ENCODE peak calls at places on chromosomes 3 and 15, in four cellular contexts. B is aorta, U is body of pancreas, E is colonic mucosa. G is an unnamed sample.

GRCh38 chr3:188233320-188233719 is 79.4 kb downstream of the LPP start:
- DNase-seq in E (no peak), B (no peak), U (no peak), G (no peak)

GRCh38 chr3:132288357-132288756 is 28.9 kb upstream of the ACP3 start:
- DNase-seq in E (no peak), U (no peak), B (no peak), G (no peak)

GRCh38 chr3:53238051-53238850 is 17.6 kb downstream of the TKT start:
- DNase-seq in B (no peak), U (no peak), E (peak; percentile 72), G (no peak)

GRCh38 chr15:75723847-75724660 is 11.4 kb upstream of the CSPG4 start:
- DNase-seq in B (peak; percentile 96), E (peak; percentile 88), U (peak; percentile 87), G (peak; percentile 91)

GRCh38 chr3:184085389-184085852 is 11.4 kb upstream of the HTR3E start:
- DNase-seq in U (no peak), B (no peak), E (no peak), G (no peak)

GRCh38 chr15:91302588-91303439 is 202.8 kb downstream of the SV2B start:
- DNase-seq in U (peak; percentile 29), E (peak; percentile 26), B (no peak), G (no peak)

GRCh38 chr15:86316699-86317378 is 237.2 kb downstream of the AGBL1 start:
- DNase-seq in U (no peak), B (no peak), E (no peak), G (no peak)

GRCh38 chr15:64019764-64020163 is 26.5 kb downstream of the DAPK2 start:
- DNase-seq in B (no peak), E (peak; percentile 64), U (peak; percentile 71), G (no peak)

GRCh38 chr3:158491968-158492367 is 79.0 kb upstream of the MLF1 start:
- DNase-seq in B (no peak), U (no peak), E (no peak), G (no peak)

GRCh38 chr3:108489776-108490175 is 20.6 kb downstream of the MYH15 start:
- DNase-seq in U (no peak), E (peak; percentile 35), B (no peak), G (peak; percentile 18)

GRCh38 chr3:5796541-5796940 is 609.0 kb downstream of the EDEM1 start:
- DNase-seq in B (no peak), E (no peak), U (no peak), G (no peak)

GRCh38 chr15:65028921-65029735 is at the start of gene MTFMT:
- DNase-seq in E (peak; percentile 95), B (peak; percentile 98), U (peak; percentile 91), G (peak; percentile 97)

GRCh38 chr3:11583638-11584046 is 60.1 kb downstream of the VGLL4 start:
- DNase-seq in U (peak; percentile 8), B (no peak), E (no peak), G (no peak)

GRCh38 chr3:23809294-23809693 is 3.5 kb downstream of the UBE2E1 start:
- DNase-seq in E (no peak), B (no peak), U (no peak), G (no peak)

GRCh38 chr3:42819351-42819965 is 10.2 kb downstream of the ACKR2 start:
- DNase-seq in E (peak; percentile 63), B (no peak), U (peak; percentile 50), G (no peak)

GRCh38 chr3:99319961-99320360 is 318.4 kb upstream of the COL8A1 start:
- DNase-seq in E (no peak), U (no peak), B (no peak), G (no peak)

GRCh38 chr15:99105516-99106341 is 849 bp downstream of the SYNM start:
- DNase-seq in U (peak; percentile 47), E (peak; percentile 39), B (peak; percentile 87), G (no peak)

GRCh38 chr15:41603941-41604660 is 45.1 kb downstream of the TYRO3 start:
- DNase-seq in U (peak; percentile 58), E (peak; percentile 57), B (peak; percentile 87), G (peak; percentile 65)

GRCh38 chr3:65024148-65024547 is 336.3 kb upstream of the ADAMTS9 start:
- DNase-seq in U (no peak), B (no peak), E (no peak), G (no peak)

GRCh38 chr3:16183601-16184270 is 9.3 kb downstream of the GALNT15 start:
- DNase-seq in B (no peak), E (no peak), U (no peak), G (no peak)

GRCh38 chr3:113812854-113813253 is 25.7 kb upstream of the GRAMD1C start:
- DNase-seq in U (no peak), E (no peak), B (no peak), G (no peak)

GRCh38 chr3:29201609-29202008 is 79.3 kb upstream of the RBMS3 start:
- DNase-seq in U (no peak), E (no peak), B (no peak), G (no peak)

GRCh38 chr15:39430389-39430788 is 150.5 kb upstream of the THBS1 start:
- DNase-seq in B (no peak), E (no peak), U (no peak), G (no peak)

GRCh38 chr15:58457466-58457965 is 25.7 kb downstream of the LIPC start:
- DNase-seq in E (no peak), U (no peak), B (no peak), G (no peak)

GRCh38 chr3:148852271-148853000 is 12.7 kb upstream of the CPA3 start:
- DNase-seq in E (no peak), U (no peak), B (no peak), G (no peak)

GRCh38 chr15:25710184-25710583 is 152.9 kb downstream of the ATP10A start:
- DNase-seq in E (no peak), U (peak; percentile 45), B (peak; percentile 85), G (no peak)

GRCh38 chr15:32718822-32719716 is 1.3 kb downstream of the GREM1 start:
- DNase-seq in B (peak; percentile 78), U (peak; percentile 35), E (peak; percentile 26), G (no peak)

GRCh38 chr3:64382171-64382570 is 156.9 kb upstream of the PRICKLE2 start:
- DNase-seq in B (no peak), E (no peak), U (no peak), G (no peak)

GRCh38 chr3:141828487-141829284 is 47.8 kb upstream of the ATP1B3 start:
- DNase-seq in E (peak; percentile 80), U (peak; percentile 26), B (no peak), G (no peak)

GRCh38 chr3:99938270-99938955 is 120.8 kb downstream of the CMSS1 start:
- DNase-seq in B (no peak), U (no peak), E (no peak), G (no peak)

GRCh38 chr15:25172691-25173090 is 217.9 kb downstream of the SNRPN start:
- DNase-seq in B (peak; percentile 43), E (no peak), U (peak; percentile 5), G (no peak)

GRCh38 chr3:168191856-168192255 is 96.1 kb upstream of the GOLIM4 start:
- DNase-seq in E (no peak), B (no peak), U (no peak), G (no peak)

GRCh38 chr3:18812316-18812715 is 336.0 kb upstream of the KCNH8 start:
- DNase-seq in B (no peak), U (no peak), E (no peak), G (no peak)

GRCh38 chr15:80487884-80488283 is 83.7 kb downstream of the ARNT2 start:
- DNase-seq in B (no peak), E (no peak), U (no peak), G (no peak)

GRCh38 chr15:80485370-80486164 is 81.4 kb downstream of the ARNT2 start:
- DNase-seq in E (no peak), B (no peak), U (no peak), G (no peak)

GRCh38 chr15:80490431-80490990 is 86.3 kb downstream of the ARNT2 start:
- DNase-seq in U (no peak), E (no peak), B (no peak), G (no peak)

GRCh38 chr15:80492409-80492808 is 88.2 kb downstream of the ARNT2 start:
- DNase-seq in B (no peak), E (no peak), U (no peak), G (no peak)

GRCh38 chr15:80489030-80489594 is 84.9 kb downstream of the ARNT2 start:
- DNase-seq in E (no peak), U (no peak), B (no peak), G (no peak)
- H3K27ac ChIP-seq in E (no peak overlapping the region), U (no peak overlapping the region), B (peak overlapping the region; percentile 34), G (peak overlapping the region; percentile 63)

DNA sequence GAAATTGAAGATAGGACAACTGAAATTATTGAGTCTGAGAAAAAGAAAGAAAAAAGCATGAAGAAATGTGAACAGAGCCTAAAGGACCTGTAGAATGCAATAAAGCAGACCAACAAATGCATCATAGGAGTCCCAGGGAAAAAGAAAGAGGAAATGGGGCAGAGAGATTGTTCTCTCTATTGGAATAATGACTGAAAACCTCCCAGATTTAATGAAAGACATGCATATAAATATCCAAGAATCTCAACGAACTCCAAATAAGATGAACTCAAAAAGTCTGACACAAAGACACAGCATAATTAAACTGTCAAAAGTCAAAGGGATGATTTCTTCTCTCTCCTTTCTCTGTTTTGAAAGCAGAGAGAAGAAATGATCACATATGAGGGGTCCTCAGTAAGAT is 124.7 kb downstream of the MEX3B start:
- DNase-seq in U (no peak), E (no peak), B (no peak), G (no peak)
- H3K9me3 ChIP-seq in U (no peaks in the 10 kb centered on the region), E (no peaks in the 10 kb centered on the region), B (no peaks in the 10 kb centered on the region), G (peaks cover 3% of the 10 kb centered on the region)

DNA sequence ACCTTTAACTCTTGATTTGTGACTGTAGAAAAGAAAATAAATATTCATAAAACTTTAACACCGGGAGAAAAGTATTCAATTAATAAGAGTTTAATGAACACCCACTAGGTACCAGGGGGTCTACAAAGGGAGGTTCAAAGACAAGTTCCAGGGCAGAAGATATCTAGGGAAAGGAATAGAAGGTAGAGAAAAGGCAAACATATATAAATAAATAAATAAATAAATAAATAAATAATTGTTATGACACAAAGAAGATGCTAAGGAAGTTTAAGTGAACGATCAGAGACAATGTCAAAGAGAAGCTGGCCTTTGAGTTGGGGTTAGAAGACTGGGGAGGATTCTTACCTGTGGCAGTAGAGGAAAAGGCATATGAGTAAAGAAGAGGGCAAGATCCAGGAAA is 123.8 kb downstream of the NEDD4 start:
- DNase-seq in U (no peak), B (no peak), E (no peak), G (no peak)
- H3K4me1 ChIP-seq in U (no peaks in the 10 kb centered on the region), B (no peaks in the 10 kb centered on the region), E (no peaks in the 10 kb centered on the region), G (peaks cover 2% of the 10 kb centered on the region)

GRCh38 chr15:69524296-69524695 is 71.7 kb downstream of the RPLP1 start:
- DNase-seq in E (peak; percentile 63), U (no peak), B (no peak), G (no peak)

GRCh38 chr15:69525543-69525942 is 72.9 kb downstream of the RPLP1 start:
- DNase-seq in B (no peak), E (no peak), U (no peak), G (no peak)

GRCh38 chr15:69524850-69525249 is 72.2 kb downstream of the RPLP1 start:
- DNase-seq in B (no peak), E (peak; percentile 57), U (no peak), G (no peak)

GRCh38 chr15:69523010-69524001 is 70.7 kb downstream of the RPLP1 start:
- DNase-seq in E (peak; percentile 92), U (peak; percentile 76), B (peak; percentile 91), G (peak; percentile 72)

DNA sequence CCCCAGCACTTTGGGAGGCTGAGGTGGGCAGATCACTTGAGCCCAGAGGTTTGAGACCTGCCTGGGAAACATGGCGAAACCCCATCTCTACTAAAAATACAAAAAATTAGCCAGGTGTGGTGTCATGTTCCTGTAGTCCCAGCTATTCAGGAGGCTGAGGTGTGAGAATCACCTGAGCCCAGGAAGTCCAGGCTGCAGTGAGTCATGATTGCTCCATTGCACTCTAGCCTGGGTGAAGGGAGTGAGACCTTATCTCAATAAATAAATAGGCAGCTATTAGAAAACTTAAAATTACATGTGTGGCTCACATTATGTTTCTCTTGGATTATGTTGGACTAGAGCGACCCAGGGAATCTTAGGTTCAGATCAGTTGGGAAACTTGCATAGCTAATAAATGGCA is 69.7 kb downstream of the RPLP1 start:
- DNase-seq in U (no peak), B (no peak), E (no peak), G (no peak)
- H3K27ac ChIP-seq in U (no peak overlapping the region), B (no peak overlapping the region), E (no peak overlapping the region), G (no peak overlapping the region)